ENCODE peak calls at places on chromosomes 11 and 22, in four cellular contexts. T, H, D and C are unnamed samples.

GRCh38 chr22:22480940-22481339 is 27.6 kb downstream of the ZNF280B start:
- DNase-seq in T (no peak), H (no peak), D (no peak), C (no peak)

GRCh38 chr11:78425436-78425835 is 7.8 kb upstream of the GAB2 start:
- DNase-seq in T (no peak), H (no peak), D (no peak), C (no peak)

GRCh38 chr11:34727228-34727737 is 106.4 kb downstream of the EHF start:
- DNase-seq in T (no peak), H (no peak), D (no peak), C (no peak)

GRCh38 chr11:86931965-86932332 is 23.2 kb downstream of the FZD4 start:
- DNase-seq in T (peak; percentile 66), H (no peak), D (no peak), C (no peak)

GRCh38 chr11:124313131-124313530 is 618 bp downstream of the OR8D1 start:
- DNase-seq in T (no peak), H (no peak), D (no peak), C (no peak)

GRCh38 chr11:103862049-103862826 is 174.2 kb upstream of the DDI1 start:
- DNase-seq in T (no peak), H (no peak), D (no peak), C (no peak)

GRCh38 chr11:73680687-73681086 is 34.3 kb downstream of the PLEKHB1 start:
- DNase-seq in T (no peak), H (no peak), D (no peak), C (no peak)

GRCh38 chr11:123235117-123235686 is 40.2 kb upstream of the CLMP start:
- DNase-seq in T (no peak), H (peak; percentile 48), D (peak; percentile 82), C (peak; percentile 58)

GRCh38 chr22:43844560-43845545 is 17.5 kb downstream of the SULT4A1 start:
- DNase-seq in T (no peak), H (no peak), D (peak; percentile 73), C (peak; percentile 36)

GRCh38 chr11:72294566-72295395 is 50.8 kb upstream of the PHOX2A start:
- DNase-seq in T (no peak), H (no peak), D (no peak), C (no peak)

GRCh38 chr22:49960967-49961600 is 512 bp downstream of the PIM3 start:
- DNase-seq in T (peak; percentile 61), H (peak; percentile 48), D (peak; percentile 88), C (peak; percentile 76)

GRCh38 chr11:125960771-125961170 is 14.9 kb downstream of the VSIG10L2 start:
- DNase-seq in T (no peak), H (no peak), D (no peak), C (no peak)

GRCh38 chr11:833114-833791 is 501 bp downstream of the CD151 start:
- DNase-seq in T (peak; percentile 55), H (peak; percentile 73), D (peak; percentile 90), C (peak; percentile 68)

DNA sequence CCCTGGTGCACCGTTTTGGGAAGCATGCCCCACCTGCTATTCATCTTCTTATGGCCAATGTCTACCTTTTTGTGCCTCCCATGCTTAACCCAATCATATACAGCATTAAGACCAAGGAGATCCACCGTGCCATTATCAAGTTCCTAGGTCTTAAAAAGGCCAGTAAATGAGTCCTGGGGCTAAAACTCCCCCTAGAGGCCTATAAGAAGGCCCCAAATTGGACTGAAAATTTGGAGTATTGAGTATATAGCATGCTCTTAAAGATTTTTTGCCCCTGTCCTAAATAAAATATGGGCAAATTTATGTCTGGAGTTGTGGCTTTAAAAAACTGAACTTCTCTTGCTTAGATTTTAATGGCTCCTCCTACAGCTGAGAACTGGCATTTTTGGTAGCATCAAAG is 6.6 kb downstream of the OR51M1 start:
- DNase-seq in T (no peak), H (no peak), D (no peak), C (no peak)
- TF ChIP-seq CTCF in T (no peak), H (no peak), D (no peak), C (no peak)

GRCh38 chr22:45202333-45203149 is 38.2 kb downstream of the KIAA0930 start:
- DNase-seq in T (peak; percentile 56), H (no peak), D (peak; percentile 77), C (peak; percentile 45)
- H3K27ac ChIP-seq in T (no peak overlapping the region), H (no peak overlapping the region), D (no peak overlapping the region), C (no peak overlapping the region)

GRCh38 chr11:57645716-57646085 is 4.0 kb downstream of the YPEL4 start:
- DNase-seq in T (no peak), H (no peak), D (no peak), C (no peak)

GRCh38 chr11:57646221-57646620 is 3.5 kb downstream of the YPEL4 start:
- DNase-seq in T (no peak), H (no peak), D (no peak), C (no peak)

GRCh38 chr11:57644748-57645715 is 4.7 kb downstream of the YPEL4 start:
- DNase-seq in T (no peak), H (peak; percentile 75), D (peak; percentile 91), C (peak; percentile 78)

GRCh38 chr11:57641426-57641825 is 8.3 kb downstream of the YPEL4 start:
- DNase-seq in T (no peak), H (no peak), D (no peak), C (no peak)

GRCh38 chr11:57643802-57644201 is 5.9 kb downstream of the YPEL4 start:
- DNase-seq in T (no peak), H (no peak), D (no peak), C (no peak)
- TF ChIP-seq CTCF in T (no peak), H (no peak), D (no peak), C (no peak)

GRCh38 chr11:16981651-16982194 is 32.5 kb downstream of the PLEKHA7 start:
- DNase-seq in T (peak; percentile 81), H (no peak), D (peak; percentile 91), C (no peak)
- H3K27ac ChIP-seq in T (peak overlapping the region; percentile 48), H (peak overlapping the region; percentile 57), D (peak overlapping the region; percentile 82), C (no peak overlapping the region)

DNA sequence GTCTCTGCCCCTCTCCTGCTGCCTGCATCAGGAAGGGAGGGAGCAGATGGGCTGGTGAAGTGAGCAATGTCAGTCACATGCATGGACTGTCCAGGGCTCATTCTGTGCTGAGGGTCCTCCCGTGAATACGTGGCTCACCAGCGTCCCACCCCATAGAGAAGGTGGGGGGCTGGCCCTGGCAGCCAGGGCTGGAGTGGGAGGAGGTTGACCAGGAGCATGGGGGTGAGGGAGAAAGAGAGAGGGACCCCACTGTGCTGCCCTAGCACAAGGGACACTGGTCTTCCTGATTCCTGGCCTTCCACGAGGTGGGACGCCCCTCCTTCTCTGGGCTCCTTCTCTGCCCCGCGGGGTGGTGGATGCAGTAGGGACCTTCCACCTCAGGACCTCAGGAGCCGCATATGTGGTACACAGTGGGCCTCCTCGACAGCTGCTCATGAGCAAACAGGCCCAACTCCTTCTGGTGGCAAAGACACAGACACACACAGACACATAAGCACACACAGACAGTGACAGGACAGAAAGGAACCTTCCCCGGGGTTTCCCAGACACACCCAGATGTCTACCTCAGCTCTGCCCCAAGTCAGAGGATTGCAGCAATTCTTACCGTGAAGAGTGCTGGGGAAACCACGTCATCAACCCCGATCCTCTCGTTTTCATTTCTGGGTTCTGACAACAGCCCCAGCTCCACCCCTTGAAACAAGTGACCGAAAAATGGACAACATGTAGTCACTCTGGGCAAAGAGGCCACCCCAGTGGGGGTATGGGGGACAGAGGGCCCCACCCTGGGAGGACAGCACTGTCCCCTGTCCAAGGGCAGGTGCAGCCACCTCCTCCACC is 3.6 kb upstream of the APOBEC3A start:
- DNase-seq in T (peak; percentile 77), H (no peak), D (peak; percentile 46), C (no peak)
- TF ChIP-seq CTCF in T (no peak), H (no peak), D (no peak), C (no peak)

GRCh38 chr22:30260276-30260675 is 6.4 kb downstream of the OSM start:
- DNase-seq in T (no peak), H (no peak), D (no peak), C (no peak)
- H3K27ac ChIP-seq in T (no peak overlapping the region), H (no peak overlapping the region), D (no peak overlapping the region), C (no peak overlapping the region)

GRCh38 chr11:9092085-9092484 is 686 bp upstream of the SCUBE2 start:
- DNase-seq in T (no peak), H (no peak), D (no peak), C (no peak)

GRCh38 chr11:9094420-9094819 is 3.0 kb upstream of the SCUBE2 start:
- DNase-seq in T (no peak), H (no peak), D (no peak), C (no peak)

GRCh38 chr11:9092846-9093778 is 1.7 kb upstream of the SCUBE2 start:
- DNase-seq in T (no peak), H (no peak), D (no peak), C (no peak)

GRCh38 chr11:9096427-9096826 is 5.0 kb upstream of the SCUBE2 start:
- DNase-seq in T (no peak), H (no peak), D (no peak), C (no peak)

DNA sequence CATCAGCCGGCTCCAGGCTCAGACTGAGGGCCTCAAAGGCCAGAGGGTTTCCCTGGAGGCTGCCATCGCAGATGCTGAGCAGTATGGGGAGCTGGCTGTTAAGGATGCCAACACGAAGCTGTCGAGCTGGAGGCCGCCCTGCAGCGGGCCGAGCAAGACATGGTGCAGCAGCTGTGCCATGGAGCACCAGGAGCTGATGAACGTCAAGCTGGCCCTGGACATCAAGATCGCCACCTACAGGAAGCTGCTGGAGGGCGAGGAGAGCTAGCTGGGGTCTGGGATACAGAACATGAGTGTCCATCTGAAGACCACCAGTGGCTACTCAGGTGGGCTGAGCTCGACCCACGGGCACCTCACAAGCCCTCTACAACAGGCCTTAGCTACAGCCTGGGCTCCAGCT is 4.0 kb upstream of the SCUBE2 start:
- DNase-seq in T (no peak), H (no peak), D (no peak), C (no peak)
- TF ChIP-seq CTCF in T (no peak), H (no peak), D (no peak), C (no peak)

DNA sequence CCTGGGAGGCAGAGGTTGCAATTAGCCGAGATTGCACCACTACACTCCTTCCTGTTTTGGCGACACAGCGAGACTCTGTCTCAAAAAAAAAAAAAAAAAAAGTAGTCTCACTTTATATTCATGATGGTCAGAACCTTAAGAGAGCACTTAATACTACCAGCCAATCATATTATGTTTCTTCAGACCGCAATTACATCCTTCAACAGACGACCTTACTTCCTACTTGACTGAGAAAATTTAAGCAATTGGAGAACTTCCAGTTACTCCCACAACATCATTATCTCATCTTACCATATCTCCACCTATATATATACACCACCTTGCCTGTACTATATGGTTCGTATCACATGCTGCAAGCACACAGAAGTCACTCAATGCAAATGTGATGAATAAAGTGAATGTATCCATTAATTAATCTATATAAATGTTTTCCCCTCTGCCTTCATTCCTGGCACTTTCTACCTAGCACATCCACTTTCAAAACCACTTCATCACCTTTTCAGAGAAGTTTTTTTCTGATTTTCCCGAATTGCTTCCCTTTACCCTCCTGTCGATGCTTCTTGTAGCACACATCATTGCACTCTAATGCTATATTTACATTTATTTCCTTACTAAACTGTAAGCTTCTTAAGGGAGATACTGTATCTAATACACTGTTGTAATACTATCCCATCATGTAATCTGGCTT is 13.8 kb downstream of the ATP5MG start:
- DNase-seq in T (no peak), H (no peak), D (no peak), C (no peak)
- H3K27ac ChIP-seq in T (no peak overlapping the region), H (peak overlapping the region; percentile 10), D (no peak overlapping the region), C (no peak overlapping the region)